ENCODE peak calls at places on chromosome 7, in ten cellular contexts. Y is GDM1; O is NCI-H1930; V is stimulated activated naive CD4-positive, alpha-beta T cell; T is amniotic stem cell; D is activated gamma-delta T cell treated with Interleukin-2 at 50 U/mL for 16 hours; A is frontal cortex; R is hypothalamus; E is activated effector memory CD4-positive, alpha-beta T cell treated with Interleukin-2 at 50 U/mL for 16 hours; M is activated T-cell treated with anti-CD3 and anti-CD28 coated beads for 1 hour. G is an unnamed sample.

GRCh38 chr7:22645418-22646181 is 81.4 kb upstream of the IL6 start:
- DNase-seq in Y (no peak), O (no peak), V (no peak), T (no peak), D (no peak), A (no peak), R (no peak), E (no peak), M (no peak), G (no peak)

GRCh38 chr7:43880596-43880995 is 11.3 kb upstream of the MRPS24 start:
- DNase-seq in Y (no peak), O (no peak), V (no peak), T (peak), D (no peak), A (no peak), R (no peak), E (no peak), M (no peak), G (no peak)

GRCh38 chr7:156034397-156034796 is 222.1 kb upstream of the SHH start:
- DNase-seq in Y (peak), O (no peak), V (no peak), T (no peak), D (no peak), A (no peak), R (no peak), E (no peak), M (no peak), G (no peak)

GRCh38 chr7:123114288-123114687 is 85.5 kb downstream of the SLC13A1 start:
- DNase-seq in Y (no peak), O (no peak), V (no peak), T (no peak), D (no peak), A (no peak), R (no peak), E (no peak), M (no peak), G (no peak)

GRCh38 chr7:80135306-80136104 is 874 bp downstream of the GNAI1 start:
- DNase-seq in Y (no peak), O (peak), V (no peak), T (no peak), D (peak), A (peak), R (peak), E (no peak), M (no peak), G (peak)

GRCh38 chr7:131431756-131432155 is 104.1 kb downstream of the MKLN1 start:
- DNase-seq in Y (no peak), O (no peak), V (no peak), T (no peak), D (no peak), A (no peak), R (no peak), E (no peak), M (no peak), G (no peak)

GRCh38 chr7:23161502-23161901 is 20.3 kb upstream of the NUP42 start:
- DNase-seq in Y (no peak), O (no peak), V (no peak), T (no peak), D (no peak), A (no peak), R (no peak), E (no peak), M (no peak), G (no peak)

GRCh38 chr7:15167912-15168311 is 265.4 kb upstream of the DGKB start:
- DNase-seq in Y (no peak), O (no peak), V (no peak), T (no peak), D (no peak), A (no peak), R (no peak), E (no peak), M (no peak), G (no peak)

GRCh38 chr7:111092406-111093160 is 1.7 kb downstream of the LRRN3 start:
- DNase-seq in Y (no peak), O (no peak), V (no peak), T (no peak), D (no peak), A (no peak), R (no peak), E (no peak), M (no peak), G (no peak)

GRCh38 chr7:90677742-90678439 is 81.8 kb downstream of the CDK14 start:
- DNase-seq in Y (no peak), O (no peak), V (no peak), T (no peak), D (no peak), A (no peak), R (no peak), E (no peak), M (no peak), G (no peak)

GRCh38 chr7:24038993-24039392 is 245.0 kb upstream of the NPY start:
- DNase-seq in Y (no peak), O (no peak), V (no peak), T (no peak), D (no peak), A (no peak), R (no peak), E (no peak), M (no peak), G (no peak)

GRCh38 chr7:43870316-43870715 is 999 bp upstream of the MRPS24 start:
- DNase-seq in Y (no peak), O (no peak), V (no peak), T (no peak), D (no peak), A (no peak), R (no peak), E (no peak), M (no peak), G (no peak)

GRCh38 chr7:73423519-73424485 is 9.8 kb upstream of the FZD9 start:
- DNase-seq in Y (no peak), O (no peak), V (no peak), T (no peak), D (no peak), A (no peak), R (peak), E (no peak), M (no peak), G (no peak)

GRCh38 chr7:935321-936130 is 19.0 kb downstream of the ADAP1 start:
- DNase-seq in Y (no peak), O (no peak), V (no peak), T (no peak), D (no peak), A (no peak), R (no peak), E (no peak), M (no peak), G (no peak)

GRCh38 chr7:142859829-142860228 is 5.0 kb downstream of the EPHB6 start:
- DNase-seq in Y (no peak), O (no peak), V (no peak), T (peak), D (no peak), A (no peak), R (no peak), E (no peak), M (no peak), G (no peak)

GRCh38 chr7:19749658-19750057 is 23.8 kb downstream of the TMEM196 start:
- DNase-seq in Y (no peak), O (no peak), V (no peak), T (no peak), D (no peak), A (no peak), R (no peak), E (no peak), M (no peak), G (no peak)

GRCh38 chr7:94973844-94974243 is 66.5 kb downstream of the PPP1R9A start:
- DNase-seq in Y (no peak), O (no peak), V (no peak), T (no peak), D (no peak), A (no peak), R (no peak), E (no peak), M (no peak), G (no peak)

GRCh38 chr7:27158436-27159277 is 2.2 kb upstream of the HOXA7 start:
- DNase-seq in Y (peak), O (no peak), V (no peak), T (no peak), D (no peak), A (no peak), R (no peak), E (no peak), M (no peak), G (no peak)

GRCh38 chr7:82481499-82482097 is 38.0 kb upstream of the CACNA2D1 start:
- DNase-seq in Y (no peak), O (no peak), V (no peak), T (peak), D (no peak), A (peak), R (no peak), E (no peak), M (no peak), G (no peak)

GRCh38 chr7:142528608-142529408 is 220.5 kb upstream of the PRSS1 start:
- DNase-seq in Y (no peak), O (no peak), V (no peak), T (no peak), D (no peak), A (no peak), R (no peak), E (no peak), M (no peak), G (no peak)

GRCh38 chr7:133910761-133911160 is 216.4 kb upstream of the LRGUK start:
- DNase-seq in Y (no peak), O (no peak), V (no peak), T (no peak), D (no peak), A (no peak), R (no peak), E (no peak), M (no peak), G (no peak)

GRCh38 chr7:90119178-90119971 is 34.9 kb upstream of the STEAP1 start:
- DNase-seq in Y (no peak), O (peak), V (peak), T (no peak), D (no peak), A (peak), R (peak), E (peak), M (peak), G (no peak)

G was measured in effector CD8-positive, alpha-beta T cell.